ENCODE peak calls at places on chromosome 1, in eight cellular contexts. E is WTC11; B is cardiac muscle cell; F is GM06990; Z is type B pancreatic cell; M is AG04450; D is CD4-positive, alpha-beta T cell; A is fibroblast of the aortic adventitia. R is an unnamed sample.

GRCh38 chr1:93442276-93442675 is 5.6 kb upstream of the FNBP1L start:
- DNase-seq in E (no peak), B (no peak), F (no peak), Z (no peak), M (no peak), D (no peak), A (no peak), R (no peak)

GRCh38 chr1:150874455-150875196 is 1.8 kb downstream of the ARNT start:
- DNase-seq in E (no peak), B (no peak), F (no peak), Z (no peak), M (no peak), D (no peak), A (peak), R (no peak)

GRCh38 chr1:32774950-32775634 is 42.1 kb downstream of the YARS1 start:
- DNase-seq in E (no peak), B (no peak), F (no peak), Z (no peak), M (no peak), D (no peak), A (peak), R (peak)

GRCh38 chr1:15736666-15737229 is 690 bp downstream of the SLC25A34 start:
- DNase-seq in E (no peak), B (no peak), F (no peak), Z (no peak), M (no peak), D (no peak), A (no peak), R (no peak)

GRCh38 chr1:148388260-148389026 is 94.7 kb downstream of the PPIAL4G start:
- DNase-seq in E (peak), B (peak), F (peak), Z (peak), M (peak), D (peak), A (peak), R (peak)

GRCh38 chr1:171251741-171252300 is 3.5 kb downstream of the FMO1 start:
- DNase-seq in E (peak), B (peak), F (no peak), Z (no peak), M (no peak), D (no peak), A (peak), R (peak)

GRCh38 chr1:241688940-241689368 is 36.9 kb downstream of the WDR64 start:
- DNase-seq in E (no peak), B (peak), F (no peak), Z (no peak), M (no peak), D (no peak), A (peak), R (peak)

GRCh38 chr1:59686170-59686569 is 128.6 kb upstream of the HOOK1 start:
- DNase-seq in E (no peak), B (no peak), F (no peak), Z (no peak), M (no peak), D (no peak), A (no peak), R (no peak)

GRCh38 chr1:65198095-65198494 is 50.1 kb downstream of the AK4 start:
- DNase-seq in E (no peak), B (no peak), F (no peak), Z (no peak), M (no peak), D (no peak), A (peak), R (no peak)

DNA sequence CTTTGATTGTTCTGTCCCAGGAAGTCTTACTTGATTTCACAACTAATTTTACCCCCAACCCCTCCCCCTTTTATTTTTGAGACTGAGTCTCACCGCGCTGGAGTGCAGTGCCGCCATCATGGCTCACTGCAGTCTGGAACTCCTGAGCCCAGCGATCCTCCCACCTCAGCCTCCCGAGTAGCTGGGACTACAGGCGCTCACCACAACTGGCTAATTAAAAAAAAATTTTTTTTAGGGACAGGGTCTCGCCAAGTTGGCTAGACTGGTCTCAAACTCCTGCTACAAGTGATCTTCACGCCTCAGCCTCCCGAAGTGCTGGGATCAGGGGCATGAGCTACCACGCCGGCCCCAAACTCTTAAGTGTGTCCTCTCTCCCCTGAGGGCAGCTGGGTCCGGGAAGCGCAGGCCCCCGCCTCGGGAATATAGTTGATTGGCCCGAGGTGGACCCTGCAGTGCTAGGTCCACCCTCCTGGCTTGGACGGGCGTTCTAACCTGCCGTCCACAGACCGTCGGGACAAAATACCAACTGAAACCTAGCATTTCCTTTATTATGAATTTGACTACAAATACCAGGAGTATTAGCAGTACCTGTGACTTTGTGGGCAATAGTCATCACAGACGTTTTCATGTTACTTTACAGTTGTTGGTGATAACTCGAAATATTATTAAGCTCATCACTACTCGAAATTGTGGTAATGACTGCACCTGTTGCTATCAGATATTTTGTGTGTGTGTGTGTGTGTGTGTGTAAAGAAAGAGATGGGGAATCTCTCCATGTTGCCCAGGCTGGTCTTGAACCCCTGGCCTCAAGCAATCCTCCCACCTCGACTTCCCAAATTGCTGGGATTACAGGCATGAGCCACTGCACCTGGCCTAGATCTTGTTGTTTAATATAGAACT is 642 bp upstream of the PARP1 start:
- DNase-seq in E (no peak), B (no peak), F (peak), Z (no peak), M (no peak), D (no peak), A (no peak), R (no peak)
- TF ChIP-seq CTCF in E (no peak), B (no peak), F (no peak), Z (peak), M (no peak), D (peak), A (no peak), R (no peak)

DNA sequence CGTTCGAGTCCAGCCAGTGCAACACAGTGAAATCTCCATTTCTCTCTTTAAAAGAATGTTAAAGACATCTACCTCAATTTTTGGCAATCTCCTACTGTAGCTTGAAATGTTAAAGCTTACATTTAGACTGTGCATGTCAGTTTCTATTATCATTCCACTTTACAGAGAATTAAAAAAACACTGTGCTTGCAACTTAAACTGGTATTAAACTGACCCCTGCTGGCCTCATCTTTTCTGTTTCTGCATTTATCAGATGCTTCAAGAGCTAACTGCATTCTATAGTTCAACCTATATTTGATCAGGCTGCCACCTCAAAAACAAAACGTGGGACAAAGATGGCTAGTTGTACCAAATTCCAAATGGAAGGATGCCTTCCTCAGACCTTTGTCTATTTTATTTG is 226.5 kb downstream of the SMYD3 start:
- DNase-seq in E (no peak), B (peak), F (no peak), Z (no peak), M (no peak), D (no peak), A (peak), R (peak)
- TF ChIP-seq CTCF in E (no peak), B (peak), F (peak), Z (peak), M (peak), D (no peak), A (peak), R (peak)

DNA sequence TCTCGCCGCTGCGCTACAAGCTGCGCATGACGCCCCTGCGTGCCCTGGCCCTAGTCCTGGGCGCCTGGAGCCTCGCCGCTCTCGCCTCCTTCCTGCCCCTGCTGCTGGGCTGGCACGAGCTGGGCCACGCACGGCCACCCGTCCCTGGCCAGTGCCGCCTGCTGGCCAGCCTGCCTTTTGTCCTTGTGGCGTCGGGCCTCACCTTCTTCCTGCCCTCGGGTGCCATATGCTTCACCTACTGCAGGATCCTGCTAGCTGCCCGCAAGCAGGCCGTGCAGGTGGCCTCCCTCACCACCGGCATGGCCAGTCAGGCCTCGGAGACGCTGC is 1.4 kb downstream of the HTR6 start:
- DNase-seq in E (no peak), B (no peak), F (no peak), Z (no peak), M (no peak), D (no peak), A (no peak), R (no peak)
- TF ChIP-seq CTCF in E (no peak), B (no peak), F (no peak), Z (no peak), M (no peak), D (no peak), A (no peak), R (no peak)

DNA sequence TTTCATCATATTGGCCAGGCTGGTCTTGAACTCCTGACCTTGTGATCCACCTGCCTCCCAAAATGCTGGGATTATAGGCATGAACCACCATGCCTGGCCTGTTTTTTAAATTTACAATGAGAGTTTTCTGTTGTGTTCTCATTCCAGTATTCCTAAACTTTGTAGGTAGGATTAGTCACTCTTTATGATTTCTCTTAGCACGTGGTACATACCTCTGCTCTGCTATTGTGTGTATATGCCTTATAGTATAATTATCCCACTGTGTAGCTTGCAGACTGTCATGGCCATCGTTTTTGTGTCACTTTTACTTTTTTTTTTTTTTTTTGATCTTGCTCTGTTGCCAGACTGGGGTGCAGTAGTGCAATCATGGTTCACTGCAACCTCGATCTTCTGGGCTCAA is 14.5 kb downstream of the PATJ start:
- DNase-seq in E (no peak), B (no peak), F (no peak), Z (no peak), M (no peak), D (no peak), A (no peak), R (no peak)
- TF ChIP-seq CTCF in E (no peak), B (no peak), F (no peak), Z (no peak), M (no peak), D (no peak), A (no peak), R (no peak)

DNA sequence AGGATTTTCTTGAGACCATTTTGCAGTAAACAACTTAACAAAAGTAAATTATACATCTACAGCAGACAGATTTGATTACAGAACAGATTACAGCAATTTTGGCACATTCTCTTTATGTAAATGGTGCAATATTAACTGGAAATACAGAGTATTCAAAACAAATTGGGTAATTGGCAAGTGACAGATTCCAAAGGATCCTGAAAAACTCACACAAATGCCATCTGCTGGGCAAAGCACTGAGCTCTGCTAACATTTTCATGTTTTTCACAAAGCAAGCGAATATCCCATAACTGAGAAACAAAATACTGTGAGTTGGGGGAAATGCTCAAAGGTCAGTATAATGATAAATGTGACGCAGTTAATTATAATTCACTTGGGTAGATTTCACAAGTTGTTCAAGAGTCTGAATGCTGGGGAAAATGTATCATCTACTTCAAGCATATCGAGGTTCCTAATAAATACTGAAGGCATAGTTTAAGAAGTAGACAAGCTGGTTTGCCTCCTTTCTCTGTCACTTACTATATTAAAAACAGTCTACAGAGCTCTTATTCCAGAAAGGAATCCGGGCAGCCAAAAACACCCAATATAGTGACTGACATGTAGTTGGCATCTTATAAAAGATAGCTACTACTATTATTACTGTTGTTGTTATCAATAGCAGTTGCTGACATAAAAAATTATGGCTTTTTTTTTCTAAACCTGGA is 75.8 kb upstream of the SDC3 start:
- DNase-seq in E (no peak), B (no peak), F (no peak), Z (no peak), M (no peak), D (no peak), A (no peak), R (no peak)
- TF ChIP-seq CTCF in E (no peak), B (no peak), F (no peak), Z (no peak), M (no peak), D (no peak), A (no peak), R (no peak)

GRCh38 chr1:216830836-216831235 is 107.6 kb upstream of the ESRRG start:
- DNase-seq in E (no peak), B (no peak), F (no peak), Z (no peak), M (no peak), D (no peak), A (no peak), R (no peak)
- TF ChIP-seq CTCF in E (no peak), B (no peak), F (no peak), Z (peak), M (no peak), D (no peak), A (no peak), R (no peak)

GRCh38 chr1:180366386-180367068 is 135.8 kb downstream of the ACBD6 start:
- DNase-seq in E (no peak), B (no peak), F (no peak), Z (no peak), M (no peak), D (no peak), A (peak), R (peak)

GRCh38 chr1:180363596-180363995 is 133.5 kb downstream of the LHX4 start:
- DNase-seq in E (no peak), B (no peak), F (no peak), Z (no peak), M (no peak), D (no peak), A (no peak), R (no peak)

GRCh38 chr1:180369061-180369460 is 133.3 kb downstream of the ACBD6 start:
- DNase-seq in E (no peak), B (no peak), F (no peak), Z (no peak), M (no peak), D (no peak), A (no peak), R (no peak)

GRCh38 chr1:180360333-180361075 is 130.4 kb downstream of the LHX4 start:
- DNase-seq in E (no peak), B (no peak), F (no peak), Z (no peak), M (no peak), D (no peak), A (peak), R (peak)

GRCh38 chr1:180365039-180365438 is 135.0 kb downstream of the LHX4 start:
- DNase-seq in E (no peak), B (no peak), F (no peak), Z (no peak), M (no peak), D (no peak), A (no peak), R (no peak)
- TF ChIP-seq CTCF in E (peak), B (no peak), F (peak), Z (peak), M (no peak), D (no peak), A (no peak), R (peak)

R was measured in astrocyte of the spinal cord.